ENCODE peak calls at places on chromosomes 12 and 14, in eight cellular contexts. J is breast epithelium, M is suprapubic skin, P is GM23338, A is stomach, D is Panc1, N is HepG2, I is transverse colon. W is an unnamed sample.

GRCh38 chr14:98118749-98119148 is 1153.2 kb downstream of the BCL11B start:
- DNase-seq in N (no peak), D (no peak), P (no peak), M (no peak), J (no peak), A (no peak), I (no peak), W (no peak)

GRCh38 chr12:66049538-66050282 is 80.8 kb downstream of the LLPH start:
- DNase-seq in P (no peak), N (peak; percentile 90), I (no peak), D (no peak), M (no peak), A (no peak), J (no peak), W (no peak)

GRCh38 chr14:68578597-68578996 is 214.3 kb downstream of the ZFP36L1 start:
- DNase-seq in M (no peak), P (no peak), D (no peak), A (no peak), I (no peak), J (no peak), N (no peak), W (no peak)

GRCh38 chr14:66745078-66745477 is 237.1 kb downstream of the GPHN start:
- DNase-seq in I (no peak), P (no peak), J (no peak), A (no peak), D (no peak), N (no peak), M (no peak), W (no peak)

GRCh38 chr12:110282343-110282860 is 1.4 kb downstream of the ATP2A2 start:
- DNase-seq in M (no peak), I (no peak), A (no peak), J (no peak), P (no peak), D (no peak), N (no peak), W (no peak)

GRCh38 chr12:79083181-79083580 is 218.6 kb downstream of the SYT1 start:
- DNase-seq in P (peak; percentile 50), N (no peak), A (no peak), I (no peak), M (no peak), J (no peak), D (no peak), W (no peak)

GRCh38 chr12:114853003-114853529 is 169.1 kb upstream of the TBX3 start:
- DNase-seq in M (no peak), D (no peak), I (no peak), A (no peak), P (no peak), N (no peak), J (no peak), W (no peak)

GRCh38 chr12:128920468-128920867 is 67.2 kb downstream of the GLT1D1 start:
- DNase-seq in J (no peak), M (no peak), P (no peak), D (no peak), A (no peak), I (no peak), N (no peak), W (no peak)

GRCh38 chr14:105087963-105088811 is 23.0 kb upstream of the GPR132 start:
- DNase-seq in N (peak; percentile 40), M (peak; percentile 81), I (peak; percentile 31), D (no peak), P (peak; percentile 78), A (peak; percentile 23), J (peak; percentile 60), W (no peak)

GRCh38 chr12:19095869-19096480 is 33.6 kb upstream of the PLEKHA5 start:
- DNase-seq in M (no peak), I (no peak), P (no peak), N (no peak), J (no peak), D (no peak), A (no peak), W (no peak)

GRCh38 chr12:121872546-121873223 is 14.0 kb upstream of the HPD start:
- DNase-seq in P (no peak), A (peak; percentile 42), J (no peak), I (peak; percentile 55), M (no peak), N (no peak), D (no peak), W (no peak)

GRCh38 chr12:26283046-26283445 is 87.7 kb downstream of the SSPN start:
- DNase-seq in N (no peak), D (no peak), J (no peak), M (no peak), P (no peak), A (no peak), I (no peak), W (no peak)

GRCh38 chr12:121773011-121773777 is 20.3 kb downstream of the RHOF start:
- DNase-seq in N (peak; percentile 61), M (peak; percentile 85), D (peak; percentile 47), P (peak; percentile 88), A (peak; percentile 79), J (peak; percentile 73), I (peak; percentile 84), W (no peak)

GRCh38 chr12:5003025-5003666 is 40.5 kb upstream of the KCNA5 start:
- DNase-seq in I (peak; percentile 68), D (peak; percentile 69), M (no peak), P (peak; percentile 87), N (peak; percentile 33), A (peak; percentile 62), J (peak; percentile 70), W (no peak)

GRCh38 chr14:105192866-105193731 is 12.0 kb upstream of the NUDT14 start:
- DNase-seq in D (no peak), J (no peak), N (no peak), A (no peak), M (no peak), P (no peak), I (no peak), W (no peak)

GRCh38 chr12:52402377-52402776 is 3.8 kb downstream of the KRT82 start:
- DNase-seq in P (no peak), M (no peak), I (no peak), A (no peak), N (no peak), J (no peak), D (no peak), W (no peak)

GRCh38 chr12:130831876-130832405 is 7.1 kb downstream of the STX2 start:
- DNase-seq in N (no peak), M (peak; percentile 12), I (no peak), J (no peak), P (no peak), A (no peak), D (no peak), W (no peak)

GRCh38 chr12:49389092-49389703 is 21.9 kb downstream of the SPATS2 start:
- DNase-seq in M (no peak), I (peak; percentile 21), J (no peak), A (peak; percentile 28), N (no peak), P (peak; percentile 96), D (no peak), W (no peak)

GRCh38 chr12:58922849-58923248 is 2.5 kb upstream of the LRIG3 start:
- DNase-seq in A (no peak), J (no peak), P (no peak), N (no peak), D (no peak), I (no peak), M (no peak), W (no peak)

GRCh38 chr12:87988534-87988933 is 40.7 kb downstream of the C12orf50 start:
- DNase-seq in J (no peak), A (no peak), D (no peak), I (no peak), M (no peak), P (no peak), N (no peak), W (no peak)

GRCh38 chr14:52446355-52446754 is 106.0 kb downstream of the TXNDC16 start:
- DNase-seq in A (peak; percentile 52), J (no peak), D (no peak), M (no peak), I (peak; percentile 39), P (no peak), N (peak; percentile 15), W (no peak)

GRCh38 chr12:26173153-26173552 is 22.2 kb upstream of the SSPN start:
- DNase-seq in I (no peak), N (no peak), P (no peak), J (no peak), D (no peak), M (no peak), A (no peak), W (no peak)

GRCh38 chr12:133026996-133027395 is 10.3 kb upstream of the ZNF84 start:
- DNase-seq in N (no peak), I (no peak), A (no peak), D (no peak), J (no peak), P (no peak), M (no peak), W (no peak)

GRCh38 chr14:104149617-104150141 is 11.3 kb downstream of the KIF26A start:
- DNase-seq in A (no peak), I (no peak), J (no peak), D (no peak), M (no peak), N (no peak), P (peak; percentile 75), W (no peak)

GRCh38 chr12:129145381-129145780 is 292.1 kb downstream of the GLT1D1 start:
- DNase-seq in J (no peak), I (no peak), P (no peak), M (no peak), N (no peak), A (no peak), D (no peak), W (no peak)

GRCh38 chr14:20683896-20684661 is at the start of gene RNASE4:
- DNase-seq in N (peak; percentile 85), P (peak; percentile 87), A (peak; percentile 92), M (peak; percentile 94), D (peak; percentile 88), I (peak; percentile 95), J (peak; percentile 90), W (no peak)
- H3K27ac ChIP-seq in N (peak within 1 kb of the TSS; percentile 97), P (peak within 1 kb of the TSS; percentile 60), A (peak within 1 kb of the TSS; percentile 98), M (peak within 1 kb of the TSS; percentile 97), D (peak within 1 kb of the TSS; percentile 98), I (peak within 1 kb of the TSS; percentile 100), J (peak within 1 kb of the TSS; percentile 99), W (peak within 1 kb of the TSS; percentile 99)

DNA sequence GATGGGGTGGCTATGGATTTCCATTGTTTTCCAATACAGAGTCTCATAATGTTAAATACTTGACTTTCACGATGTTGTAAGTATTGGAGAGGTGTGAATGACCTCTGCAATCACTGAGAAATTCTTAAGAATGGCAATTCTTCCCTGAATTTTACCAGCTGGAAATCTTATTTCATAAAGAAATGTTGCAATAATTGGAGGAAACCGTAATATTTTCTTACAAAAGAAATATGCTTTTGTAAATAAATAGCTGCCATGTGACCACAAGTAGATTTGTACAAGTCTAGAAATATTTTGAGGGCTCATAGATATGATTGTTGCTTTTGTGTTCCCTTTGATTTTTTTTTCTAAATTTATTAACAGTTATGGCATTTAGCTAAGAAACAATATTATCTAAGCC is 308.7 kb upstream of the ATP2B1 start:
- DNase-seq in A (no peak), P (no peak), I (no peak), J (no peak), D (no peak), N (no peak), M (no peak), W (no peak)
- H3K4me1 ChIP-seq in A (no peaks in the 10 kb centered on the region), P (no peaks in the 10 kb centered on the region), I (peaks cover 3% of the 10 kb centered on the region), J (no peaks in the 10 kb centered on the region), D (no peaks in the 10 kb centered on the region), N (no peaks in the 10 kb centered on the region), M (no peaks in the 10 kb centered on the region), W (no peaks in the 10 kb centered on the region)

GRCh38 chr12:54222609-54223008 is 33.8 kb upstream of the SMUG1 start:
- DNase-seq in P (no peak), J (no peak), I (no peak), A (no peak), D (no peak), N (no peak), M (no peak), W (no peak)
- TF ChIP-seq POLR2AphosphoS5 in P (no peak), J (no peak), I (no peak), A (no peak), D (no peak), N (no peak), M (no peak), W (no peak)

GRCh38 chr12:127558363-127558762 is 708.6 kb upstream of the TMEM132C start:
- DNase-seq in J (no peak), P (no peak), D (no peak), M (no peak), N (no peak), I (no peak), A (no peak), W (no peak)
- H3K27ac ChIP-seq in J (no peak overlapping the region), P (no peak overlapping the region), D (no peak overlapping the region), M (no peak overlapping the region), N (no peak overlapping the region), I (no peak overlapping the region), A (no peak overlapping the region), W (no peak overlapping the region)